ENCODE peak calls at places on chromosomes 16 and 17, in seven cellular contexts. P, H, E, G, J, F and K are unnamed samples.

GRCh38 chr16:50494501-50495491 is 53.4 kb upstream of the NKD1 start:
- DNase-seq in P (no peak), H (no peak), E (no peak), G (no peak), J (no peak), F (no peak), K (peak; percentile 18)

GRCh38 chr17:28426081-28426519 is 20.1 kb upstream of the SLC46A1 start:
- DNase-seq in P (no peak), H (no peak), E (no peak), G (peak; percentile 34), J (no peak), F (no peak), K (no peak)

GRCh38 chr16:31386157-31386984 is 6.8 kb upstream of the ITGAD start:
- DNase-seq in P (peak; percentile 92), H (peak; percentile 54), E (no peak), G (peak; percentile 94), J (no peak), F (no peak), K (no peak)

GRCh38 chr17:27294689-27295630 is 1.0 kb downstream of the WSB1 start:
- DNase-seq in P (peak; percentile 72), H (peak; percentile 24), E (peak; percentile 84), G (peak; percentile 94), J (no peak), F (no peak), K (peak; percentile 74)

GRCh38 chr16:54649846-54650245 is 280.8 kb upstream of the IRX5 start:
- DNase-seq in P (no peak), H (no peak), E (no peak), G (peak; percentile 16), J (no peak), F (no peak), K (no peak)

GRCh38 chr16:15810411-15810810 is 46.4 kb downstream of the MYH11 start:
- DNase-seq in P (no peak), H (no peak), E (no peak), G (peak; percentile 55), J (no peak), F (no peak), K (no peak)

GRCh38 chr17:35947156-35947585 is 3.7 kb upstream of the LYZL6 start:
- DNase-seq in P (no peak), H (peak; percentile 46), E (peak; percentile 51), G (peak; percentile 57), J (no peak), F (peak; percentile 36), K (peak; percentile 33)

GRCh38 chr17:19364699-19365498 is 2.4 kb upstream of the B9D1 start:
- DNase-seq in P (no peak), H (no peak), E (no peak), G (peak; percentile 51), J (no peak), F (no peak), K (no peak)

GRCh38 chr17:6137716-6138502 is 67.7 kb downstream of the WSCD1 start:
- DNase-seq in P (no peak), H (no peak), E (no peak), G (no peak), J (no peak), F (no peak), K (no peak)

GRCh38 chr17:56603486-56604238 is 10.2 kb downstream of the NOG start:
- DNase-seq in P (no peak), H (no peak), E (no peak), G (no peak), J (no peak), F (no peak), K (no peak)

GRCh38 chr17:56599566-56599965 is 6.1 kb downstream of the NOG start:
- DNase-seq in P (no peak), H (no peak), E (no peak), G (no peak), J (no peak), F (no peak), K (no peak)

GRCh38 chr17:56600246-56600645 is 6.7 kb downstream of the NOG start:
- DNase-seq in P (no peak), H (no peak), E (no peak), G (no peak), J (no peak), F (no peak), K (no peak)

GRCh38 chr17:56602292-56603130 is 9.0 kb downstream of the NOG start:
- DNase-seq in P (no peak), H (no peak), E (no peak), G (no peak), J (no peak), F (no peak), K (no peak)

DNA sequence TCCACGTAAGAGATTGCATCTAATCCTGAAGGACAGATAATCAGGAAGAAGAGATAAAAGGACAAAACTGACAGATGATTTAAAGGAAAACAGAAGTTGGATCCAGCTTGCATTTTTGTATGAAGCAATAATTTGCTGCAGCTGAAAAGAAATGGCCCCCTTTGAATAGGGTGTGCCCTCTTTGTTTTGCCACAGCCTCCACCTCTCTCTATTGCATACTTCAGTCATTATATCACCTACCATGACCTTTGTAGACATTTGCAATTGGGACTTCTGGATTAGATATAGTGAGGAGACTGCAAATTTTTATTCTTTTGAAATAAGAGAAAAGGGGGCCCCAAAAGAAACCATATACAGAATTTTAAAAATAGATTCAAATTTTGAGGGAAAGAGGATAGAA is 8.1 kb downstream of the NOG start:
- DNase-seq in P (peak; percentile 58), H (no peak), E (no peak), G (no peak), J (no peak), F (no peak), K (no peak)
- H3K4me1 ChIP-seq in P (peaks cover 31% of the 10 kb centered on the region), H (peaks cover 3% of the 10 kb centered on the region), E (peaks cover 3% of the 10 kb centered on the region), G (peaks cover 4% of the 10 kb centered on the region), J (peaks cover 11% of the 10 kb centered on the region), F (peaks cover 12% of the 10 kb centered on the region), K (no peaks in the 10 kb centered on the region)

DNA sequence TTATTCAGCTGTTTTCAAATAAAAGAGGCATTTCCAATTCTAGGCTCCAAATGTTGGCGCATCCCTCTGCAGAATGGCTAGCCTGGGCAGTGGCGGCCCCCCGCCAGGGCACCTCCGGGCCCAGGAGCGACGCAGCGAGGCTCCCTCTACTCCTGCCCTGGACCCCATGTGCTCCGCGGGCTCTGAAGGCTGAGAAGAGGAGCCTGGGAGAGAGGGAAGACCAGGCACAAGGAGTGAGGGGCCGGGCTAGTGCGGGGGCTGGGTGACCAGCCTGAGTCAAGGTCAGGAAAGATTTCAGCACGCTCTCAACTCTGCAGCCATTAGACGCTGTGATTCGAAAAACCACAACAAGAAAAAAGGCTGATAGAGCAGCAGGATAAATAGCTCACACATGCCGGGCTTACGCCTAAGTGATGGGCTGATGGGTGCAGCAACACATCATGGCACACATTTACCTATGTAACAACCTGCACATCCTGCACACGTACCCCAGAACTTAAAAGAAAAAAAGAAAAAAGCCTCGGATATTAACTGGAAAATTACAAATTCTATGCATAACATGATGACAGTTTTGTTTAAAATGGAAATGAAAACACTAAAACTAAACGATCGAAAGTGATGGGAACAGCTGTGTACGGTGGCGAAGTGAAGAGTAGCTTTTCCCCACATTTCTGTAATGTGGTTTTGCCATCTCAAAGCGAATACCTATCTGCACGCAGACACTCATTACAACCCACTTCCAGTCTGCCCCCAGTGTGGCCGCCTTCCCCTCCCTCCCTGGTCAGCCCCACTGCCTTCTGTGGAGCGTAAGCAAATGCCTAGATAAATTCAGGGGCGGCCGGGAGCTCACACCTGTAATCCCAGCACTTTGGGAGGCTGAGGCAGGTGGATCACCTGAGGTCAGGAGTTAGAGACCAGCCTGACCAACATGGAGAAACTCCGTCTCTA is 44.4 kb downstream of the MAP1LC3B start:
- DNase-seq in P (no peak), H (no peak), E (no peak), G (peak; percentile 73), J (no peak), F (no peak), K (peak; percentile 61)
- H3K4me3 ChIP-seq in P (no peak overlapping the region), H (no peak overlapping the region), E (no peak overlapping the region), G (peak overlapping the region; percentile 60), J (peak overlapping the region; percentile 53), F (no peak overlapping the region), K (no peak overlapping the region)

GRCh38 chr17:76368545-76368944 is 14.8 kb upstream of the PRPSAP1 start:
- DNase-seq in P (no peak), H (no peak), E (no peak), G (peak; percentile 36), J (no peak), F (no peak), K (no peak)

GRCh38 chr17:76367647-76368046 is 13.9 kb upstream of the PRPSAP1 start:
- DNase-seq in P (no peak), H (no peak), E (no peak), G (no peak), J (no peak), F (no peak), K (no peak)

GRCh38 chr17:76371656-76372628 is 12.5 kb upstream of the SPHK1 start:
- DNase-seq in P (no peak), H (no peak), E (peak; percentile 95), G (peak; percentile 98), J (no peak), F (no peak), K (no peak)

GRCh38 chr17:76369804-76370203 is 14.6 kb upstream of the SPHK1 start:
- DNase-seq in P (no peak), H (no peak), E (no peak), G (no peak), J (no peak), F (no peak), K (no peak)

DNA sequence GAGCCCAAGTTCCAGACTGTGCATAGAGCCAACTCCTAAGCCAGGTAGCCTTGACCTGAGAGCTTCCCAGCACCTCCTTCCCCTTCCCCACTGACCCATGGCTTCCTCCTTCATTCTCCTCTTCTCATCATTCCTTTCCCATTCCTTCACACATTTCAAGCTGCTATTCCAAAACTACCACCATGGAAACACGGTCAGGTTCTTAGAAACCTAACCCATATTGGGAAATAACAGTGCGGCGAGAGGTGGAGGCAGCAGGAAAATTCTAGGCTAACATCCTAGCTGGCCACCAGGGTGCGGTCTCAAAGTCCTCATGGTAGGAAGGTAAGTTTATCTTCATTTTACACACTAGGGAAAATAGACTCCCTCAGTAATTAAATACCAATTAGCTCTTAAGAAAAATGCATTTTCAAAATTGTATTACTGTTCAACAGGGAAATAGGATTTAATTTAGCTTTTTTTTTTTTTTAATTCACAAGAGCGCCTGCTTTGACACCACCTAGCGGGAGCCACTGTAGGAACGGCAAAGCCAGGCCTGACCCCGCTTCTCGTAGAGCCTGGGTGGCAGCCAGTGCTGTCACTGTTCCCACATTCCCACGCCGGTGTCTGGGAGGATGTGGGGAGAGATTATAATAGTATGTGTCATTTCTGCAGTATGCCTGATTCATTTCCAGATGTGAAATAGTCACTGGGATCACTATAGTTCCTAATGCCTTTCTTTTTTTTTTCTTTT is 14.0 kb upstream of the SPHK1 start:
- DNase-seq in P (peak; percentile 66), H (no peak), E (peak; percentile 92), G (peak; percentile 99), J (peak; percentile 77), F (peak; percentile 70), K (no peak)
- H3K4me1 ChIP-seq in P (no peaks in the 10 kb centered on the region), H (peaks cover 27% of the 10 kb centered on the region), E (peaks cover 28% of the 10 kb centered on the region), G (peaks cover 47% of the 10 kb centered on the region), J (peaks cover 4% of the 10 kb centered on the region), F (no peaks in the 10 kb centered on the region), K (no peaks in the 10 kb centered on the region)

GRCh38 chr16:85615852-85616607 is 2.9 kb downstream of the GSE1 start:
- DNase-seq in P (peak; percentile 46), H (peak; percentile 48), E (peak; percentile 49), G (peak; percentile 83), J (no peak), F (peak; percentile 83), K (peak; percentile 87)
- H3K4me3 ChIP-seq in P (peak overlapping the region; percentile 88), H (peak overlapping the region; percentile 91), E (no peak overlapping the region), G (no peak overlapping the region), J (peak overlapping the region; percentile 35), F (no peak overlapping the region), K (no peak overlapping the region)

GRCh38 chr17:1100382-1100781 is 79.4 kb downstream of the ABR start:
- DNase-seq in P (no peak), H (no peak), E (no peak), G (no peak), J (no peak), F (no peak), K (no peak)
- H3K4me1 ChIP-seq in P (no peaks in the 10 kb centered on the region), H (no peaks in the 10 kb centered on the region), E (no peaks in the 10 kb centered on the region), G (no peaks in the 10 kb centered on the region), J (peaks cover 32% of the 10 kb centered on the region), F (peaks cover 1% of the 10 kb centered on the region), K (peaks cover 7% of the 10 kb centered on the region)